ENCODE peak calls at places on chromosomes 4 and X, in nine cellular contexts. One of them, this sample, is unnamed.

GRCh38 chr4:26048378-26048882 is 134.4 kb downstream of the SMIM20 start:
- DNase-seq in naive thymus-derived CD8-positive, alpha-beta T cell: no peak
- DNase-seq in stimulated activated naive CD4-positive, alpha-beta T cell treated with Interleukin-2 at 50 U/mL for 16 hours: no peak
- DNase-seq in stimulated activated CD4-positive, alpha-beta T cell treated with anti-CD3 and anti-CD28 coated beads, Interleukin-1b, Interleukin-23, amount 100 ng/mL, for 24 hours: no peak
- DNase-seq in NCI-H748 treated with DMSO at 0.1 percent for 48 hours: no peak
- DNase-seq in NCI-H1694 treated with DMSO at 0.1 percent for 48 hours: no peak
- DNase-seq in activated T-cell treated with anti-CD3 and anti-CD28 coated beads, Interleukin-2, amount 50 U/mL, for 72 hours: no peak
- DNase-seq in NCI-H446: no peak
- DNase-seq in T-helper 9 cell: no peak
- DNase-seq in this sample: no peak

GRCh38 chrX:34956915-34957314 is 14.3 kb downstream of the FAM47B start:
- DNase-seq in activated T-cell treated with anti-CD3 and anti-CD28 coated beads, Interleukin-2, amount 50 U/mL, for 72 hours: no peak
- DNase-seq in stimulated activated CD4-positive, alpha-beta T cell treated with anti-CD3 and anti-CD28 coated beads, Interleukin-1b, Interleukin-23, amount 100 ng/mL, for 24 hours: no peak
- DNase-seq in NCI-H748 treated with DMSO at 0.1 percent for 48 hours: no peak
- DNase-seq in stimulated activated naive CD4-positive, alpha-beta T cell treated with Interleukin-2 at 50 U/mL for 16 hours: no peak
- DNase-seq in naive thymus-derived CD8-positive, alpha-beta T cell: no peak
- DNase-seq in NCI-H446: no peak
- DNase-seq in T-helper 9 cell: no peak
- DNase-seq in NCI-H1694 treated with DMSO at 0.1 percent for 48 hours: no peak
- DNase-seq in this sample: no peak

GRCh38 chr4:154618708-154619315 is 6.4 kb upstream of the FGG start:
- DNase-seq in NCI-H1694 treated with DMSO at 0.1 percent for 48 hours: peak
- DNase-seq in naive thymus-derived CD8-positive, alpha-beta T cell: peak
- DNase-seq in NCI-H446: peak
- DNase-seq in stimulated activated CD4-positive, alpha-beta T cell treated with anti-CD3 and anti-CD28 coated beads, Interleukin-1b, Interleukin-23, amount 100 ng/mL, for 24 hours: peak
- DNase-seq in stimulated activated naive CD4-positive, alpha-beta T cell treated with Interleukin-2 at 50 U/mL for 16 hours: peak
- DNase-seq in T-helper 9 cell: peak
- DNase-seq in NCI-H748 treated with DMSO at 0.1 percent for 48 hours: peak
- DNase-seq in activated T-cell treated with anti-CD3 and anti-CD28 coated beads, Interleukin-2, amount 50 U/mL, for 72 hours: peak
- DNase-seq in this sample: peak

GRCh38 chrX:132433001-132433400 is 55.8 kb downstream of the MBNL3 start:
- DNase-seq in naive thymus-derived CD8-positive, alpha-beta T cell: no peak
- DNase-seq in stimulated activated CD4-positive, alpha-beta T cell treated with anti-CD3 and anti-CD28 coated beads, Interleukin-1b, Interleukin-23, amount 100 ng/mL, for 24 hours: no peak
- DNase-seq in NCI-H1694 treated with DMSO at 0.1 percent for 48 hours: no peak
- DNase-seq in NCI-H446: no peak
- DNase-seq in activated T-cell treated with anti-CD3 and anti-CD28 coated beads, Interleukin-2, amount 50 U/mL, for 72 hours: no peak
- DNase-seq in NCI-H748 treated with DMSO at 0.1 percent for 48 hours: no peak
- DNase-seq in stimulated activated naive CD4-positive, alpha-beta T cell treated with Interleukin-2 at 50 U/mL for 16 hours: no peak
- DNase-seq in T-helper 9 cell: no peak
- DNase-seq in this sample: no peak

GRCh38 chrX:15311119-15311518 is 4.3 kb downstream of the ASB11 start:
- DNase-seq in stimulated activated naive CD4-positive, alpha-beta T cell treated with Interleukin-2 at 50 U/mL for 16 hours: no peak
- DNase-seq in activated T-cell treated with anti-CD3 and anti-CD28 coated beads, Interleukin-2, amount 50 U/mL, for 72 hours: no peak
- DNase-seq in naive thymus-derived CD8-positive, alpha-beta T cell: no peak
- DNase-seq in stimulated activated CD4-positive, alpha-beta T cell treated with anti-CD3 and anti-CD28 coated beads, Interleukin-1b, Interleukin-23, amount 100 ng/mL, for 24 hours: no peak
- DNase-seq in T-helper 9 cell: no peak
- DNase-seq in NCI-H748 treated with DMSO at 0.1 percent for 48 hours: no peak
- DNase-seq in NCI-H1694 treated with DMSO at 0.1 percent for 48 hours: no peak
- DNase-seq in NCI-H446: no peak
- DNase-seq in this sample: no peak

GRCh38 chrX:22746081-22746480 is 253.7 kb upstream of the DDX53 start:
- DNase-seq in stimulated activated CD4-positive, alpha-beta T cell treated with anti-CD3 and anti-CD28 coated beads, Interleukin-1b, Interleukin-23, amount 100 ng/mL, for 24 hours: no peak
- DNase-seq in NCI-H1694 treated with DMSO at 0.1 percent for 48 hours: no peak
- DNase-seq in activated T-cell treated with anti-CD3 and anti-CD28 coated beads, Interleukin-2, amount 50 U/mL, for 72 hours: no peak
- DNase-seq in NCI-H748 treated with DMSO at 0.1 percent for 48 hours: no peak
- DNase-seq in NCI-H446: peak
- DNase-seq in T-helper 9 cell: no peak
- DNase-seq in naive thymus-derived CD8-positive, alpha-beta T cell: no peak
- DNase-seq in stimulated activated naive CD4-positive, alpha-beta T cell treated with Interleukin-2 at 50 U/mL for 16 hours: no peak
- DNase-seq in this sample: no peak

GRCh38 chr4:8079916-8080753 is 78.5 kb downstream of the ABLIM2 start:
- DNase-seq in stimulated activated CD4-positive, alpha-beta T cell treated with anti-CD3 and anti-CD28 coated beads, Interleukin-1b, Interleukin-23, amount 100 ng/mL, for 24 hours: no peak
- DNase-seq in NCI-H1694 treated with DMSO at 0.1 percent for 48 hours: no peak
- DNase-seq in naive thymus-derived CD8-positive, alpha-beta T cell: no peak
- DNase-seq in activated T-cell treated with anti-CD3 and anti-CD28 coated beads, Interleukin-2, amount 50 U/mL, for 72 hours: no peak
- DNase-seq in stimulated activated naive CD4-positive, alpha-beta T cell treated with Interleukin-2 at 50 U/mL for 16 hours: no peak
- DNase-seq in NCI-H446: no peak
- DNase-seq in NCI-H748 treated with DMSO at 0.1 percent for 48 hours: no peak
- DNase-seq in T-helper 9 cell: no peak
- DNase-seq in this sample: no peak

GRCh38 chr4:7787681-7788141 is 151.9 kb downstream of the AFAP1 start:
- DNase-seq in activated T-cell treated with anti-CD3 and anti-CD28 coated beads, Interleukin-2, amount 50 U/mL, for 72 hours: no peak
- DNase-seq in NCI-H1694 treated with DMSO at 0.1 percent for 48 hours: no peak
- DNase-seq in stimulated activated naive CD4-positive, alpha-beta T cell treated with Interleukin-2 at 50 U/mL for 16 hours: no peak
- DNase-seq in naive thymus-derived CD8-positive, alpha-beta T cell: no peak
- DNase-seq in NCI-H446: no peak
- DNase-seq in stimulated activated CD4-positive, alpha-beta T cell treated with anti-CD3 and anti-CD28 coated beads, Interleukin-1b, Interleukin-23, amount 100 ng/mL, for 24 hours: no peak
- DNase-seq in NCI-H748 treated with DMSO at 0.1 percent for 48 hours: no peak
- DNase-seq in T-helper 9 cell: no peak
- DNase-seq in this sample: no peak

This sample was measured in effector CD4-positive, alpha-beta T cell.